ENCODE peak calls at places on chromosomes 13 and 19, in eight cellular contexts. R, W, B, P, X, N, M and G are unnamed samples. For H3K4me1, the result is how much of the 10 kb centered on the place peaks cover.

GRCh38 chr13:56893843-56894242 is 246.9 kb upstream of the PRR20A start:
- DNase-seq in X (no peak), R (no peak), W (no peak), B (no peak), P (no peak), N (no peak), M (no peak), G (no peak)

GRCh38 chr19:39173502-39173991 is 23.2 kb upstream of the NCCRP1 start:
- DNase-seq in X (no peak), R (no peak), P (no peak), W (peak), M (no peak), B (no peak), N (no peak), G (no peak)

GRCh38 chr13:72180253-72180952 is 313.4 kb upstream of the DACH1 start:
- DNase-seq in X (peak), P (peak), W (no peak), R (no peak), M (peak), B (no peak), N (no peak), G (no peak)

GRCh38 chr13:110546933-110547332 is 14.6 kb downstream of the RAB20 start:
- DNase-seq in X (no peak), R (no peak), P (no peak), M (peak), B (peak), N (peak), W (peak), G (peak)

GRCh38 chr13:27018230-27018875 is 153.3 kb downstream of the USP12 start:
- DNase-seq in R (no peak), M (no peak), B (no peak), N (no peak), W (no peak), P (no peak), X (no peak), G (no peak)

GRCh38 chr13:102930566-102930965 is 84.7 kb downstream of the ERCC5 start:
- DNase-seq in M (no peak), P (no peak), W (no peak), R (no peak), B (no peak), N (no peak), X (no peak), G (no peak)

GRCh38 chr13:99658266-99658991 is 157.2 kb downstream of the TM9SF2 start:
- DNase-seq in B (peak), P (peak), N (peak), X (peak), M (peak), W (peak), R (peak), G (peak)

GRCh38 chr13:93230466-93230865 is 3.9 kb downstream of the GPC6 start:
- DNase-seq in X (no peak), M (peak), N (no peak), B (no peak), R (no peak), P (no peak), W (no peak), G (no peak)

GRCh38 chr19:33438016-33438671 is 64.6 kb downstream of the CEBPG start:
- DNase-seq in M (peak), B (peak), X (no peak), P (no peak), R (no peak), N (no peak), W (peak), G (peak)

GRCh38 chr19:1850809-1851544 is 2.7 kb upstream of the REXO1 start:
- DNase-seq in N (no peak), X (peak), M (no peak), B (no peak), R (no peak), W (peak), P (no peak), G (no peak)
- TF ChIP-seq CTCF in N (no peak), X (peak), M (peak), B (no peak), R (no peak), W (no peak), P (no peak), G (no peak)

GRCh38 chr19:35994868-35995654 is at the start of gene SDHAF1:
- DNase-seq in W (peak), P (peak), B (peak), M (peak), R (peak), N (peak), X (peak), G (peak)
- H3K4me1 ChIP-seq in W (under half), P (under half), B (under half), M (under half), R (under half), N (under half), X (under half), G (under half)

DNA sequence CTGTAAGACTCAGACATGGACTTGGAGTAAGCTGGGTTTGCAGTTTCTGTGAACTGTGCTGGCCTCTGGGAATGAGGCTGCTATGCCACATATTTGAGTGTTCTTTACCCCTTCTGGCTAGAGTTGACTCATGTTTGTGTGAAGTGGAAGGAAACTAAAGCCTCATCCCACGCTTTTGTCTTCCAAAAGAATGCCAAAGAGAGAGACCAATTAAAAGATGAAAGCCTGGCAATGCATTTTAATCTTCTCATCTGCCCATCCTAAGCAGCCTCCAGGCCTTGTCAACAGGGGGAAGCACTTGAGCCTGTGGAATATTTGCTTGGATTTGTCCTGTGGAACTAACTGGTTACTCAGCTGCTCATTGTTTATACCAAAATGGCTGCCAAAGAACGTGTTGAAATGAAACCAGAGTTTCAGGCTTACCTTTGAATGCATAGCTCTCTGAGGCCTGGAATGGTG is 49.1 kb downstream of the LMO7 start:
- DNase-seq in P (peak), N (no peak), X (peak), W (no peak), M (peak), B (no peak), R (no peak), G (no peak)
- TF ChIP-seq CTCF in P (peak), N (no peak), X (peak), W (no peak), M (peak), B (no peak), R (no peak), G (no peak)

GRCh38 chr19:2239771-2240770 is 3.4 kb downstream of the SF3A2 start:
- DNase-seq in R (peak), B (no peak), X (peak), N (no peak), P (peak), W (peak), M (peak), G (no peak)
- H3K4me1 ChIP-seq in R (half or more), B (half or more), X (under half), N (under half), P (under half), W (under half), M (under half), G (half or more)

GRCh38 chr13:113616991-113617749 is 32.6 kb downstream of the TFDP1 start:
- DNase-seq in W (peak), B (no peak), X (peak), P (peak), N (no peak), M (peak), R (no peak), G (no peak)

GRCh38 chr13:113621046-113621445 is 36.5 kb downstream of the TFDP1 start:
- DNase-seq in W (peak), B (no peak), X (no peak), N (no peak), R (no peak), M (no peak), P (no peak), G (no peak)

GRCh38 chr13:113616281-113616906 is 31.8 kb downstream of the TFDP1 start:
- DNase-seq in P (no peak), M (peak), R (no peak), N (no peak), W (peak), B (no peak), X (no peak), G (no peak)

GRCh38 chr13:113620036-113620435 is 35.5 kb downstream of the TFDP1 start:
- DNase-seq in B (no peak), M (no peak), R (no peak), W (peak), X (no peak), N (no peak), P (no peak), G (peak)

DNA sequence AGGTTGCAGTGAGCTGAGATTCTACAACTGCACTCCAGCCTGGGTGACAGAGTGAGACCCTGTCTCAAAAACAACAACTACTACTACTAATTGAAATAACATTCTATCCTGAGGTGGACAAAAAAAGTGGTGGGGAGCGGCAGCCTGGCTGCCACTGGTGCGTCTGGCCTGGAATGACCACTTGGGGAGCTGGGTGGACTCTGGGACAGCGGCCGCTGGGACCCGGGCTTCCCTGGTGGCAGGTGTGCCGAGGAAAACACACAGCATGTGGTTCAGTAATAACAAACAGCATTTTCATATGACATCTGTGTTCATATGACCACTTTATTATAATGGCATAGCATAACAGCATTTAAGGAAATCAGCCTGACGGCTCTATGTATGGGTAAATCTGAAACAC is 33.9 kb downstream of the TFDP1 start:
- DNase-seq in B (no peak), W (peak), M (no peak), X (no peak), R (no peak), N (no peak), P (no peak), G (peak)
- TF ChIP-seq CTCF in B (no peak), W (no peak), M (no peak), X (no peak), R (no peak), N (no peak), P (no peak), G (no peak)

GRCh38 chr13:46617885-46618284 is 64.9 kb downstream of the LRCH1 start:
- DNase-seq in B (no peak), X (no peak), W (no peak), M (no peak), N (no peak), P (no peak), R (no peak), G (no peak)
- H3K4me1 ChIP-seq in B (half or more), X (under half), W (under half), M (under half), N (under half), P (under half), R (under half), G (under half)

GRCh38 chr19:48836089-48837017 is at the start of gene HSD17B14:
- DNase-seq in M (no peak), P (peak), B (peak), R (no peak), X (peak), W (peak), N (no peak), G (no peak)
- TF ChIP-seq CTCF in M (no peak), P (no peak), B (no peak), R (no peak), X (peak), W (no peak), N (peak), G (peak)

GRCh38 chr19:10768936-10769335 is 51.1 kb downstream of the DNM2 start:
- DNase-seq in R (no peak), M (no peak), N (no peak), W (no peak), X (no peak), B (no peak), P (no peak), G (no peak)
- H3K4me1 ChIP-seq in R (under half), M (under half), N (under half), W (half or more), X (under half), B (half or more), P (under half), G (under half)

GRCh38 chr19:40702337-40703012 is 12.0 kb upstream of the NUMBL start:
- DNase-seq in X (peak), N (no peak), M (no peak), P (peak), R (no peak), W (no peak), B (peak), G (no peak)
- TF ChIP-seq CTCF in X (peak), N (no peak), M (peak), P (peak), R (no peak), W (no peak), B (no peak), G (no peak)